ENCODE peak calls at places on chromosomes 16 and 17, in five cellular contexts. Y, C, K, U and H are unnamed samples.

GRCh38 chr17:17063546-17064122 is 21.4 kb downstream of the MPRIP start:
- DNase-seq in U (no peak), K (peak; percentile 55), Y (peak; percentile 59), C (no peak), H (peak; percentile 48)

GRCh38 chr17:12597895-12598294 is 67.8 kb upstream of the MYOCD start:
- DNase-seq in K (no peak), Y (no peak), U (no peak), C (no peak), H (no peak)

GRCh38 chr17:75490173-75490743 is 25.1 kb downstream of the CASKIN2 start:
- DNase-seq in K (no peak), C (no peak), U (no peak), Y (no peak), H (no peak)

GRCh38 chr16:75385507-75386152 is 47.7 kb downstream of the CFDP1 start:
- DNase-seq in K (peak; percentile 82), Y (peak; percentile 41), C (no peak), U (peak; percentile 34), H (peak; percentile 79)

GRCh38 chr17:15468142-15468541 is 721 bp upstream of the CDRT4 start:
- DNase-seq in U (no peak), C (no peak), Y (no peak), K (no peak), H (no peak)

GRCh38 chr16:49937886-49938285 is 82.0 kb upstream of the ZNF423 start:
- DNase-seq in K (no peak), U (no peak), C (no peak), Y (no peak), H (no peak)

GRCh38 chr16:75203106-75203505 is 3.9 kb downstream of the CTRB2 start:
- DNase-seq in Y (no peak), U (no peak), C (no peak), K (no peak), H (no peak)

GRCh38 chr17:66493283-66494019 is 191.0 kb downstream of the PRKCA start:
- DNase-seq in K (peak; percentile 82), Y (no peak), C (no peak), U (no peak), H (no peak)

GRCh38 chr17:7156342-7156940 is 22.7 kb downstream of the ASGR1 start:
- DNase-seq in C (no peak), Y (no peak), K (no peak), U (no peak), H (no peak)

GRCh38 chr16:28219283-28219682 is 7.5 kb upstream of the XPO6 start:
- DNase-seq in Y (no peak), U (no peak), K (no peak), C (no peak), H (no peak)

GRCh38 chr17:40366861-40367518 is 2.5 kb upstream of the GJD3 start:
- DNase-seq in U (no peak), K (no peak), C (no peak), Y (no peak), H (no peak)

GRCh38 chr17:3603119-3603869 is 5.9 kb downstream of the TRPV1 start:
- DNase-seq in Y (peak; percentile 27), C (no peak), K (peak; percentile 78), U (no peak), H (no peak)

GRCh38 chr17:51238253-51238887 is 21.5 kb downstream of the MBTD1 start:
- DNase-seq in U (no peak), C (no peak), K (no peak), Y (no peak), H (no peak)

GRCh38 chr17:70121136-70121535 is 46.1 kb downstream of the KCNJ16 start:
- DNase-seq in U (no peak), Y (no peak), K (no peak), C (no peak), H (no peak)

GRCh38 chr17:58710948-58711552 is 18.6 kb downstream of the RAD51C start:
- DNase-seq in K (peak; percentile 58), Y (peak; percentile 61), U (peak; percentile 62), C (no peak), H (peak; percentile 75)

GRCh38 chr16:27241658-27242057 is 26.9 kb downstream of the NSMCE1 start:
- DNase-seq in C (no peak), U (no peak), K (peak; percentile 25), Y (no peak), H (no peak)

GRCh38 chr17:13557077-13557476 is 44.7 kb downstream of the HS3ST3A1 start:
- DNase-seq in C (no peak), U (no peak), K (peak; percentile 73), Y (no peak), H (no peak)

GRCh38 chr17:41731836-41732235 is 2.6 kb downstream of the HAP1 start:
- DNase-seq in C (no peak), K (no peak), Y (no peak), U (no peak), H (no peak)